ENCODE peak calls at places on chromosome 22, in eight cellular contexts. Z is HS-5; H is breast epithelium; E is GM19239; F is fibroblast of the conjunctiva; R is SK-N-SH; Q is GM13977; W is stimulated activated naive CD4-positive, alpha-beta T cell treated with Interleukin-2 at 50 U/mL for 16 hours. O is an unnamed sample.

GRCh38 chr22:47357086-47357485 is 594.6 kb downstream of the TBC1D22A start:
- DNase-seq in W (no peak), Q (no peak), H (no peak), F (no peak), Z (no peak), E (no peak), R (no peak), O (no peak)

GRCh38 chr22:29917052-29917902 is 34.3 kb downstream of the MTMR3 start:
- DNase-seq in E (no peak), R (no peak), W (no peak), H (no peak), Q (no peak), F (peak), Z (no peak), O (no peak)

GRCh38 chr22:26568207-26568706 is 21.7 kb downstream of the TPST2 start:
- DNase-seq in E (no peak), W (no peak), H (peak), Z (no peak), R (no peak), Q (no peak), F (no peak), O (no peak)

GRCh38 chr22:49091451-49091850 is 736.2 kb downstream of the BRD1 start:
- DNase-seq in H (no peak), Z (no peak), Q (no peak), W (no peak), F (no peak), E (no peak), R (no peak), O (no peak)

GRCh38 chr22:19057539-19057938 is 64.7 kb downstream of the DGCR2 start:
- DNase-seq in Z (no peak), R (no peak), Q (no peak), H (no peak), W (no peak), E (no peak), F (no peak), O (no peak)

GRCh38 chr22:45781941-45782340 is 110.3 kb downstream of the ATXN10 start:
- DNase-seq in F (no peak), R (no peak), Z (no peak), E (no peak), Q (no peak), H (no peak), W (no peak), O (no peak)

GRCh38 chr22:41831383-41831782 is 1.5 kb upstream of the SREBF2 start:
- DNase-seq in H (peak), R (no peak), Q (peak), F (no peak), W (no peak), E (no peak), Z (no peak), O (peak)

GRCh38 chr22:32270641-32271369 is 15.7 kb upstream of the SLC5A4 start:
- DNase-seq in E (no peak), H (no peak), F (no peak), Q (no peak), Z (no peak), R (no peak), W (no peak), O (no peak)

GRCh38 chr22:23058481-23059336 is 11.6 kb upstream of the GNAZ start:
- DNase-seq in W (no peak), F (no peak), R (no peak), E (no peak), H (peak), Z (no peak), Q (no peak), O (no peak)

GRCh38 chr22:19868333-19868732 is 13.7 kb upstream of the GNB1L start:
- DNase-seq in R (no peak), Q (no peak), W (no peak), E (no peak), Z (no peak), F (no peak), H (no peak), O (no peak)

GRCh38 chr22:41909290-41910049 is 5.4 kb downstream of the SHISA8 start:
- DNase-seq in W (no peak), F (no peak), R (no peak), Z (no peak), Q (no peak), E (no peak), H (no peak), O (no peak)

O was measured in stimulated activated naive B cell treated with anti-CD40 and anti-IgM and Interleukin-4, amounts not matched to agents 10 μg/mL and 1 μg/mL and 100 μg/mL, for 72 hours.